ENCODE peak calls at places on chromosomes 1 and 21, in eight cellular contexts. D is dorsolateral prefrontal cortex; H is HepG2; F is endothelial cell; Z is CD8-positive, alpha-beta T cell; U is lower leg skin; T is GM23338; K is fibroblast of lung. S is an unnamed sample.

GRCh38 chr1:31939484-31940329 is 1.5 kb upstream of the PTP4A2 start:
- DNase-seq in T (peak; percentile 41), U (peak; percentile 87), F (peak; percentile 56), K (peak; percentile 83), Z (peak; percentile 61), H (peak; percentile 87), D (no peak), S (no peak)

GRCh38 chr1:26580116-26580515 is 50.6 kb downstream of the RPS6KA1 start:
- DNase-seq in T (no peak), D (no peak), K (no peak), Z (no peak), F (no peak), H (no peak), U (no peak), S (no peak)

GRCh38 chr1:117861694-117862093 is 67.7 kb downstream of the GDAP2 start:
- DNase-seq in F (no peak), K (no peak), H (no peak), D (no peak), U (no peak), T (no peak), Z (no peak), S (no peak)

GRCh38 chr1:232377494-232377770 is 252.5 kb downstream of the SIPA1L2 start:
- DNase-seq in F (no peak), T (no peak), K (peak; percentile 80), Z (no peak), U (no peak), H (peak; percentile 12), D (no peak), S (no peak)

GRCh38 chr1:44802306-44803061 is 2.3 kb downstream of the PLK3 start:
- DNase-seq in U (peak; percentile 80), Z (no peak), D (no peak), H (no peak), K (no peak), F (no peak), T (no peak), S (no peak)

GRCh38 chr1:84701366-84701765 is 11.1 kb upstream of the SSX2IP start:
- DNase-seq in H (no peak), F (no peak), Z (no peak), D (no peak), K (no peak), U (no peak), T (no peak), S (no peak)

GRCh38 chr21:46063227-46063626 is 34.7 kb upstream of the COL6A2 start:
- DNase-seq in U (peak; percentile 46), F (no peak), H (no peak), T (no peak), K (peak; percentile 38), D (no peak), Z (no peak), S (peak; percentile 4)

GRCh38 chr1:214500349-214501055 is 50.9 kb downstream of the PTPN14 start:
- DNase-seq in T (no peak), D (no peak), K (no peak), U (no peak), Z (no peak), H (no peak), F (no peak), S (no peak)

GRCh38 chr1:11516961-11517635 is 38.1 kb downstream of the DISP3 start:
- DNase-seq in K (no peak), Z (no peak), H (no peak), F (no peak), T (no peak), U (peak; percentile 78), D (no peak), S (no peak)

GRCh38 chr21:37292946-37293345 is 25.8 kb upstream of the VPS26C start:
- DNase-seq in T (no peak), D (no peak), F (no peak), K (peak; percentile 44), U (peak; percentile 13), Z (no peak), H (no peak), S (no peak)

GRCh38 chr1:26771643-26772321 is 16.0 kb upstream of the PIGV start:
- DNase-seq in H (peak; percentile 77), T (no peak), D (no peak), F (no peak), K (peak; percentile 99), U (no peak), Z (no peak), S (no peak)

GRCh38 chr1:85406887-85407593 is 57.9 kb downstream of the DDAH1 start:
- DNase-seq in U (no peak), F (no peak), T (no peak), K (peak; percentile 95), Z (no peak), H (peak; percentile 69), D (no peak), S (no peak)

GRCh38 chr1:182615468-182616129 is 11.4 kb upstream of the RGS16 start:
- DNase-seq in K (peak; percentile 50), Z (no peak), H (no peak), F (no peak), D (no peak), U (peak; percentile 93), T (peak; percentile 60), S (no peak)

GRCh38 chr21:21714396-21714795 is 716.2 kb downstream of the NCAM2 start:
- DNase-seq in D (no peak), U (no peak), H (no peak), Z (no peak), F (no peak), K (peak; percentile 72), T (no peak), S (no peak)

GRCh38 chr1:228224198-228225164 is 16.6 kb downstream of the OBSCN start:
- DNase-seq in F (no peak), Z (no peak), T (no peak), K (no peak), H (no peak), D (no peak), U (peak; percentile 40), S (no peak)

GRCh38 chr21:30439975-30440374 is at the start of gene KRTAP15-1:
- DNase-seq in U (no peak), K (no peak), H (no peak), T (no peak), F (no peak), Z (no peak), D (no peak), S (no peak)

GRCh38 chr1:30920827-30921226 is 12.3 kb upstream of the SDC3 start:
- DNase-seq in D (no peak), H (no peak), U (peak; percentile 21), T (no peak), F (no peak), K (no peak), Z (no peak), S (no peak)

GRCh38 chr1:10402729-10403274 is 3.9 kb downstream of the PGD start:
- DNase-seq in H (no peak), T (no peak), D (no peak), U (no peak), F (no peak), Z (no peak), K (peak; percentile 49), S (no peak)

GRCh38 chr1:30616759-30617158 is 106.6 kb downstream of the MATN1 start:
- DNase-seq in F (no peak), H (no peak), Z (no peak), T (no peak), U (peak; percentile 34), K (no peak), D (no peak), S (no peak)

GRCh38 chr1:70486676-70487470 is 75.8 kb downstream of the CTH start:
- DNase-seq in F (no peak), D (no peak), T (no peak), H (no peak), U (no peak), Z (no peak), K (peak; percentile 91), S (no peak)

DNA sequence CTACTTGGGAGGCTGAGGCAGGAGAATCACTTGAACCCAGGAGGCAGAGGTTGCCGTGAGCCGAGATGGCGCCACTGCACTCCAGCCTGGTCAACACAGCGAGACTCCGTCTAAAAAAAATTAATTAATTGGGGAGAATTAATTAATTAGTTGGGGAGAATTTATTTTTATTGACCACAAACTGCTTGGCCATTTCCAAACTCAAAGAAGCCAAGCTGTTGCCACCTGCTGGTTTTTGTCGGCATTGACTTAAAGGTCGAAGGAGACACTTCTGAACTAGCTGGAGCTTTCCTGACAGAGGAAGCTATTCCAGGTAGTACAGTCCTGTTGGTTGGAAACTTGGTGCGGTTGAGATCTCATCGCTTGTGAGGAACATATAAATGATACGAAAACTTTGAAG is 13.1 kb downstream of the MAP1LC3C start:
- DNase-seq in T (peak; percentile 83), U (no peak), D (no peak), Z (no peak), K (peak; percentile 58), H (peak; percentile 47), F (peak; percentile 65), S (no peak)
- TF ChIP-seq CTCF in T (peak; percentile 71), U (no peak), D (peak; percentile 46), Z (no peak), K (peak; percentile 50), H (peak; percentile 67), F (peak; percentile 64), S (peak; percentile 50)

GRCh38 chr1:92065042-92065441 is 10.2 kb downstream of the SETSIP start:
- DNase-seq in D (no peak), T (peak; percentile 32), H (peak; percentile 11), F (no peak), U (no peak), K (no peak), Z (no peak), S (no peak)
- TF ChIP-seq CTCF in D (no peak), T (peak; percentile 51), H (peak; percentile 36), F (no peak), U (no peak), K (no peak), Z (no peak), S (no peak)

GRCh38 chr21:26961704-26962103 is 5.2 kb downstream of the ADAMTS5 start:
- DNase-seq in Z (no peak), D (no peak), K (no peak), T (peak; percentile 83), H (no peak), U (no peak), F (peak; percentile 12), S (no peak)
- TF ChIP-seq CTCF in Z (no peak), D (peak; percentile 28), K (peak; percentile 29), T (peak; percentile 77), H (no peak), U (no peak), F (peak; percentile 33), S (no peak)

DNA sequence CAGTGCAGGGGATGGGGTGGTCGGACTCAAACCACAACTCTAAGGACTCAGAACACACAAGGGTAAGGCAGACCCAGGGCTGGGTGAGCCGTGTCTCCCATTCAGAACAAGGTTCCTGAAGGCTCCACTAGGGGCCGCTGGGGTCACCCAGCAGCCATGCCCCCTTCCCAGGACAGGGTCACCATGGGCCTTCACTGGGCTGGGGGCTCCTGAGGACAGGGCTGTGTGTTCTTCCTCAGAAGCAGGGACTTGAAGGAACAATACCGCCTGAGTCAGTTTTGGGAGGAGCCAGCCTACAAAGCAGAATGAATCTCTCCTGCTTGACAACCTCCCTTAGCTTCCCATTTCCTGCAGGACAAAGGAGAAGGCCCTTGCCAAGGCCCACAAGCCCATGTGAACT is 15.4 kb downstream of the RIMS3 start:
- DNase-seq in K (no peak), U (no peak), Z (no peak), F (peak; percentile 51), T (peak; percentile 79), D (no peak), H (peak; percentile 18), S (no peak)
- TF ChIP-seq CTCF in K (no peak), U (no peak), Z (no peak), F (peak; percentile 31), T (peak; percentile 78), D (peak; percentile 28), H (peak; percentile 69), S (no peak)

S was measured in mesothelial cell of epicardium.